ENCODE peak calls at places on chromosomes 3 and 15, in four cellular contexts. G is body of pancreas, Y is Peyer's patch, U is endothelial cell of umbilical vein. A is an unnamed sample.

GRCh38 chr15:71748327-71748726 is 62.0 kb upstream of the NR2E3 start:
- DNase-seq in G (no peak), Y (no peak), U (no peak), A (no peak)

GRCh38 chr3:31762888-31763351 is 218.1 kb downstream of the OSBPL10 start:
- DNase-seq in G (no peak), Y (no peak), U (no peak), A (no peak)

GRCh38 chr3:135100349-135100741 is 305.3 kb downstream of the EPHB1 start:
- DNase-seq in G (no peak), Y (no peak), U (no peak), A (no peak)

GRCh38 chr3:171901615-171902312 is 58.6 kb downstream of the TMEM212 start:
- DNase-seq in G (no peak), Y (no peak), U (no peak), A (no peak)

GRCh38 chr3:79383402-79384012 is 384.3 kb downstream of the ROBO1 start:
- DNase-seq in G (no peak), Y (no peak), U (peak), A (no peak)

GRCh38 chr3:159765860-159766294 is 222.8 kb upstream of the IL12A start:
- DNase-seq in G (no peak), Y (no peak), U (no peak), A (no peak)

GRCh38 chr3:113747719-113748046 is 848 bp downstream of the ATP6V1A start:
- DNase-seq in G (no peak), Y (no peak), U (no peak), A (no peak)

GRCh38 chr3:136990826-136991225 is 33.0 kb downstream of the IL20RB start:
- DNase-seq in G (no peak), Y (no peak), U (no peak), A (no peak)

GRCh38 chr3:48240000-48240710 is 749 bp upstream of the ZNF589 start:
- DNase-seq in G (no peak), Y (no peak), U (no peak), A (peak)
- H3K4me3 ChIP-seq in G (no peak), Y (no peak), U (no peak), A (peak)

DNA sequence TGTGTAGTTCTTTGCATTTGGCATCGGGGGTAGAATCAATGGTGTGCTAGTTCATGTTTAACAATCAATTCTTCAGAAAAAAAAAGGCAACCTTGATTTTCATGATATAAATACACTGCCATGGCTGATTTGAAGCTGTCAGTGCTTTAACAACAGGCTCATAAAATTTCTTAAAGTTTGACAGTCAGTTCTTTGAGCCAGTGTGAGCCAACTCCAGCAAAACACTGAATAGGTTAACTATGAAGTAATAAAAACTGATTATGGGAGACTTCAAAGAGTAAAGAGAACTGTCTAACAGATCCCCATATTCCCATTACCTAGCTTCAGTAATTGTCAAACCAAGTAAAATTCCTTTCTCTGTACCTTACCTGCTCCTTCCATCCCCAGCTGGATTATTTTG is 241.7 kb upstream of the SUCLG2 start:
- DNase-seq in G (no peak), Y (no peak), U (no peak), A (no peak)
- H3K27ac ChIP-seq in G (no peak), Y (no peak), U (no peak), A (no peak)

DNA sequence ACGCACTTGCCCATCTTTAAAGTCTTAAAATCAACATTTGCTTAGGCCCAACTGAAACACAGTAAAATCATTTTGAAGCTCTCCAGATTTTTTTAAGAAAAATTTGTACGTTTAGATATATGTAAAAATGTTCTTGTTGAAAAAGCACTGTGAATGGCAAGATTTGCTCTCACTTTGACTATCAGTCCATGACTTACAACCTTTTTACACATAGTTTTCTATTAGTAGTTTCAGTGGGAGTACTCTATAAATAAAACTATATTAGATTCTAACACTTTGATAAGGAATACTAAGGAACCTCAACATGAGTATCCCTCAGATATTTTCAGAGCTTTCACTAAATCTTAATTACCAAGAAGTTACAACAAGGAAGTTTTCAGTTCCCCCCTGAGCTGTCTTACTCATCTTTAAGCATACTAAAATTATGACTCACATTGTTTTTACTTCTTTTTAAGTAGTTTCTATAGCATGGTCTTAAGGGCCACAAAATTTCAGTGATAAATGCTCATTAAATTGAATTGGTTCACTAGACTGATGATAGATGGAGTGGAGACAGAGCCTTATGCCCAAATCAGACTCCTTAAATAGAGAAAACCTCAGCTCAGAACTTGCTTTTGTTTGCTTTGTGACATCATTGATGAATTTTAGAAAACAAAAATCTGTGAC is 31.6 kb upstream of the RAP2B start:
- DNase-seq in G (no peak), Y (no peak), U (peak), A (no peak)
- TF ChIP-seq POLR2A in G (no peak), Y (no peak), U (no peak), A (no peak)

DNA sequence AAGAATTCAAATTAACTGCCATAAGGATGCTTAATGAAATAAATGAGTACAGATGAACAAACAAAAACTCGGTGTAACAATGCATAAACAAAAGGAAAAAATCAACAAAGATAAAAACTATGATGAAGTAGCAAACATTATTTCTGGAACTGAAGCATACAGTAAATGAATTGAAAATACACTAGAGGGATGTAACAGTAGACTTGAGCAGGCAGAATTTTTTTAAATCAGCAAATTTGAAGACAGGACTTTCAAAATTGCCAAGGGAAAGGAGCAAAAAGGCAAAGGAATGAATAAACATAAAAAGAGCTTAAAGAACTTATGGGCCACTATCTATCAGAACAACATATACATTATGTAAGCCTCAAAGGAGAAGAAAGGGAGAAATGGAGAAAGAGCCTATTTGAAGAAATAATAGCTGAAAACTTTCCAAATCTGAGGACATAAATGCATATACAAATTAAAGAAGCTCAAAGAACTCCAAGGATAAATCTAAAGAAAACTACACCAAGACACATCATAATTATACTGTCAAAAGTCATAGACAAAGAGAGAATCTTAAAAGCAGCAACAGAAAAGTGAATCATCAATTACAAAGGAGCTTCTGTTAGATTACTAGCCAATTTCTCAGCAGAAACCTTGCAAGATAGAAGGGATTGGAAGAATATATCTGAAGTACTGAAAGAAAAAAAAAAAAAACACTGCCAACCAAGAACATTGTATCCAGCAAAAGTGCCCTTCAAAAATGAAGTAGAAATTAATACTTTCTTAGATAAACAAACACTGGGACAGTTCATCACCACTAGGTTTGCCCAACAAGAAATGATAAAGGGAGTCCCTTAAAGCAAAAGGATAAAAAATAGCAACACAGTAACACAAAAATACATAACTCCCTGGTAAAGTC is 15.5 kb downstream of the TOP2B start:
- DNase-seq in G (no peak), Y (no peak), U (no peak), A (no peak)
- H3K4me3 ChIP-seq in G (no peak), Y (no peak), U (no peak), A (no peak)

A was measured in testis.